ENCODE peak calls at places on chromosomes 6 and 20, in five cellular contexts. One of them, this sample, is unnamed.

GRCh38 chr6:159831373-159831679 is 31.2 kb downstream of the PNLDC1 start:
- DNase-seq in astrocyte of the spinal cord: no peak
- DNase-seq in HCT116: no peak
- DNase-seq in PC-9: no peak
- DNase-seq in HFFc6: no peak
- DNase-seq in this sample: no peak

GRCh38 chr6:158758464-158758863 is 60.7 kb downstream of the EZR start:
- DNase-seq in astrocyte of the spinal cord: no peak
- DNase-seq in HFFc6: no peak
- DNase-seq in HCT116: no peak
- DNase-seq in PC-9: no peak
- DNase-seq in this sample: no peak

GRCh38 chr6:106273087-106273486 is 52.5 kb downstream of the ATG5 start:
- DNase-seq in HCT116: no peak
- DNase-seq in astrocyte of the spinal cord: no peak
- DNase-seq in HFFc6: no peak
- DNase-seq in PC-9: no peak
- DNase-seq in this sample: no peak

GRCh38 chr6:39792501-39793450 is 600 bp downstream of the DAAM2 start:
- DNase-seq in astrocyte of the spinal cord: no peak
- DNase-seq in PC-9: no peak
- DNase-seq in HCT116: no peak
- DNase-seq in HFFc6: no peak
- DNase-seq in this sample: no peak

GRCh38 chr6:106360989-106361430 is 493 bp downstream of the CRYBG1 start:
- DNase-seq in HFFc6: no peak
- DNase-seq in astrocyte of the spinal cord: no peak
- DNase-seq in PC-9: peak
- DNase-seq in HCT116: no peak
- DNase-seq in this sample: no peak

GRCh38 chr20:22288156-22288555 is 296.2 kb downstream of the FOXA2 start:
- DNase-seq in HCT116: no peak
- DNase-seq in PC-9: no peak
- DNase-seq in HFFc6: no peak
- DNase-seq in astrocyte of the spinal cord: no peak
- DNase-seq in this sample: no peak

GRCh38 chr20:22814475-22815205 is 220.5 kb upstream of the SSTR4 start:
- DNase-seq in PC-9: no peak
- DNase-seq in HCT116: no peak
- DNase-seq in astrocyte of the spinal cord: no peak
- DNase-seq in HFFc6: no peak
- DNase-seq in this sample: no peak

GRCh38 chr6:109453594-109454482 is 1.7 kb downstream of the MICAL1 start:
- DNase-seq in HFFc6: no peak
- DNase-seq in astrocyte of the spinal cord: no peak
- DNase-seq in HCT116: no peak
- DNase-seq in PC-9: no peak
- DNase-seq in this sample: peak

GRCh38 chr6:35521235-35521634 is 8.5 kb upstream of the TULP1 start:
- DNase-seq in astrocyte of the spinal cord: no peak
- DNase-seq in HCT116: no peak
- DNase-seq in HFFc6: no peak
- DNase-seq in PC-9: no peak
- DNase-seq in this sample: no peak

GRCh38 chr20:34546751-34547181 is 11.8 kb upstream of the MAP1LC3A start:
- DNase-seq in HCT116: no peak
- DNase-seq in PC-9: no peak
- DNase-seq in HFFc6: no peak
- DNase-seq in astrocyte of the spinal cord: no peak
- DNase-seq in this sample: no peak

GRCh38 chr6:132730560-132730959 is 16.7 kb upstream of the VNN1 start:
- DNase-seq in HFFc6: peak
- DNase-seq in astrocyte of the spinal cord: peak
- DNase-seq in HCT116: no peak
- DNase-seq in PC-9: no peak
- DNase-seq in this sample: no peak

GRCh38 chr6:82040405-82041221 is 206.9 kb downstream of the IBTK start:
- DNase-seq in HFFc6: peak
- DNase-seq in astrocyte of the spinal cord: peak
- DNase-seq in PC-9: peak
- DNase-seq in HCT116: peak
- DNase-seq in this sample: peak

GRCh38 chr6:35014341-35014740 is 125.3 kb downstream of the ANKS1A start:
- DNase-seq in astrocyte of the spinal cord: no peak
- DNase-seq in HCT116: no peak
- DNase-seq in HFFc6: no peak
- DNase-seq in PC-9: no peak
- DNase-seq in this sample: no peak

GRCh38 chr6:72890671-72891070 is 268.8 kb downstream of the KCNQ5 start:
- DNase-seq in HCT116: no peak
- DNase-seq in HFFc6: no peak
- DNase-seq in PC-9: no peak
- DNase-seq in astrocyte of the spinal cord: no peak
- DNase-seq in this sample: no peak

GRCh38 chr6:5084787-5085637 is at the start of gene PPP1R3G:
- DNase-seq in PC-9: peak
- DNase-seq in astrocyte of the spinal cord: peak
- DNase-seq in HFFc6: peak
- DNase-seq in HCT116: no peak
- DNase-seq in this sample: peak

GRCh38 chr6:28771401-28772267 is 152.2 kb downstream of the TRIM27 start:
- DNase-seq in HFFc6: no peak
- DNase-seq in astrocyte of the spinal cord: no peak
- DNase-seq in PC-9: no peak
- DNase-seq in HCT116: no peak
- DNase-seq in this sample: no peak

GRCh38 chr6:167115054-167115453 is 7.8 kb upstream of the CCR6 start:
- DNase-seq in HCT116: no peak
- DNase-seq in astrocyte of the spinal cord: no peak
- DNase-seq in PC-9: no peak
- DNase-seq in HFFc6: no peak
- DNase-seq in this sample: no peak

GRCh38 chr6:128759901-128760300 is 123.0 kb upstream of the LAMA2 start:
- DNase-seq in HFFc6: no peak
- DNase-seq in HCT116: no peak
- DNase-seq in PC-9: no peak
- DNase-seq in astrocyte of the spinal cord: no peak
- DNase-seq in this sample: no peak

GRCh38 chr20:46333136-46333991 is 25.1 kb upstream of the CDH22 start:
- DNase-seq in HCT116: no peak
- DNase-seq in PC-9: no peak
- DNase-seq in astrocyte of the spinal cord: no peak
- DNase-seq in HFFc6: no peak
- DNase-seq in this sample: peak

GRCh38 chr6:146709036-146709622 is 110.4 kb downstream of the ADGB start:
- DNase-seq in PC-9: no peak
- DNase-seq in HFFc6: no peak
- DNase-seq in HCT116: no peak
- DNase-seq in astrocyte of the spinal cord: no peak
- DNase-seq in this sample: no peak

DNA sequence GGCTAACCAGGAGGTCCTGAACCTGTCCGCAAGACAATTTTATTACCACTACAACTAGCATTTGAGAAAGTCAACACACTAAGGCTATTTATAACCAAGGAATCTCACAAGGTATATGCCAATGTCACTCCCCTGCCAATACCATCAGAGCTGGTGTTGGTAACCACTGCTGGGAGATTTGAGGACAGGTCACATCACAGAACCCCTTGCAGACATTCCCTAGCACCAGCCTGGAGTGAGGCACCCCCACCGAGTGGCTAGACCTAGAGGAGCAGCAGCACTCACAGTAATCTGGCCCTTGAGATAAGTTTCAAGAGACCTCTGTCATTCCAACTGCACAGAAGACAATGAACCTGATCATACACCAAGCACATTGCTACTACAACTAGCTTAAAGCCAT is 483.2 kb downstream of the MMUT start:
- DNase-seq in HFFc6: no peak
- DNase-seq in HCT116: no peak
- DNase-seq in PC-9: no peak
- DNase-seq in astrocyte of the spinal cord: no peak
- DNase-seq in this sample: no peak
- TF ChIP-seq CTCF in HFFc6: no peak
- TF ChIP-seq CTCF in HCT116: no peak
- TF ChIP-seq CTCF in PC-9: no peak
- TF ChIP-seq CTCF in astrocyte of the spinal cord: no peak
- TF ChIP-seq CTCF in this sample: no peak

GRCh38 chr20:957544-957943 is 41.4 kb upstream of the ANGPT4 start:
- DNase-seq in HFFc6: peak
- DNase-seq in astrocyte of the spinal cord: no peak
- DNase-seq in PC-9: no peak
- DNase-seq in HCT116: no peak
- DNase-seq in this sample: no peak
- TF ChIP-seq CTCF in HFFc6: peak
- TF ChIP-seq CTCF in astrocyte of the spinal cord: no peak
- TF ChIP-seq CTCF in PC-9: peak
- TF ChIP-seq CTCF in HCT116: peak
- TF ChIP-seq CTCF in this sample: no peak

DNA sequence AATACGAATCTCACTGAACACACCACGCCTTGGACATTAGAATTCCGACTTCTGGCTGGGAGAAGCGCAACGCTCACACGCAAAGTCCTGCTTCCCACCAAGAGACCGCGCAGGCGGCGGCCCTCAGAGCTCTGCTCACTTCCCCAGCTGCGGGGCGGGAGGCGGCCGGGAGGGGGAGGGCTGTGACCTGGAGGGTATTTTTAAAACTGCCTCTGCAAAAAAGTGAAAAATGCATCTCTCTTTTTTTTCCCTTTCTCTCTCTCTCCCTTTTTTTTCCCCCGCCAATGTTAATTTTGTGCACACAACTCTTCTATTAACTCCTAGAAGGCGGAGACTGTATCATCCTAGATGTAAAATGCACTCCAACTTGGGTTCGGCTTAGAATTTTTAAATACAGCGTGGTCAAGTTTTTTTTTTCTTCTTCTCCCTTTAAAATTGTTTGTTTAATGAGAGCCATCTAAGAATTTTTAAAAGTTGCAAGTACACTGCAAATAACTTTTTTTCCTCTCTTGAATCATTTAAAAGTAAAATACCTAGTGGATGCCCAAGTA is 66.4 kb downstream of the STX11 start:
- DNase-seq in HFFc6: peak
- DNase-seq in HCT116: no peak
- DNase-seq in PC-9: no peak
- DNase-seq in astrocyte of the spinal cord: no peak
- DNase-seq in this sample: peak
- TF ChIP-seq CTCF in HFFc6: no peak
- TF ChIP-seq CTCF in HCT116: no peak
- TF ChIP-seq CTCF in PC-9: no peak
- TF ChIP-seq CTCF in astrocyte of the spinal cord: no peak
- TF ChIP-seq CTCF in this sample: no peak

GRCh38 chr6:90502866-90503407 is 83.9 kb downstream of the MAP3K7 start:
- DNase-seq in HCT116: peak
- DNase-seq in PC-9: no peak
- DNase-seq in HFFc6: no peak
- DNase-seq in astrocyte of the spinal cord: no peak
- DNase-seq in this sample: no peak

GRCh38 chr6:90508753-90509152 is 78.1 kb downstream of the MAP3K7 start:
- DNase-seq in HCT116: no peak
- DNase-seq in PC-9: no peak
- DNase-seq in astrocyte of the spinal cord: no peak
- DNase-seq in HFFc6: no peak
- DNase-seq in this sample: no peak
- TF ChIP-seq CTCF in HCT116: no peak
- TF ChIP-seq CTCF in PC-9: no peak
- TF ChIP-seq CTCF in astrocyte of the spinal cord: no peak
- TF ChIP-seq CTCF in HFFc6: no peak
- TF ChIP-seq CTCF in this sample: no peak

GRCh38 chr20:31568773-31569162 is 36.3 kb upstream of the ID1 start:
- DNase-seq in astrocyte of the spinal cord: no peak
- DNase-seq in PC-9: no peak
- DNase-seq in HCT116: no peak
- DNase-seq in HFFc6: no peak
- DNase-seq in this sample: no peak

GRCh38 chr20:31568041-31568731 is 36.9 kb upstream of the ID1 start:
- DNase-seq in HFFc6: no peak
- DNase-seq in astrocyte of the spinal cord: no peak
- DNase-seq in PC-9: no peak
- DNase-seq in HCT116: no peak
- DNase-seq in this sample: no peak

GRCh38 chr20:31566332-31566657 is 38.8 kb upstream of the ID1 start:
- DNase-seq in PC-9: no peak
- DNase-seq in HCT116: no peak
- DNase-seq in astrocyte of the spinal cord: no peak
- DNase-seq in HFFc6: no peak
- DNase-seq in this sample: no peak

GRCh38 chr20:31566658-31567379 is 38.3 kb upstream of the ID1 start:
- DNase-seq in HFFc6: no peak
- DNase-seq in HCT116: peak
- DNase-seq in astrocyte of the spinal cord: no peak
- DNase-seq in PC-9: peak
- DNase-seq in this sample: no peak

GRCh38 chr20:31567380-31567720 is 37.7 kb upstream of the ID1 start:
- DNase-seq in PC-9: no peak
- DNase-seq in HFFc6: no peak
- DNase-seq in HCT116: no peak
- DNase-seq in astrocyte of the spinal cord: no peak
- DNase-seq in this sample: no peak
- TF ChIP-seq CTCF in PC-9: no peak
- TF ChIP-seq CTCF in HFFc6: no peak
- TF ChIP-seq CTCF in HCT116: no peak
- TF ChIP-seq CTCF in astrocyte of the spinal cord: no peak
- TF ChIP-seq CTCF in this sample: no peak

GRCh38 chr20:31440012-31440659 is at the start of gene DEFB123:
- DNase-seq in astrocyte of the spinal cord: no peak
- DNase-seq in PC-9: no peak
- DNase-seq in HCT116: no peak
- DNase-seq in HFFc6: no peak
- DNase-seq in this sample: no peak
- TF ChIP-seq CTCF in astrocyte of the spinal cord: no peak
- TF ChIP-seq CTCF in PC-9: no peak
- TF ChIP-seq CTCF in HCT116: peak
- TF ChIP-seq CTCF in HFFc6: peak
- TF ChIP-seq CTCF in this sample: no peak

GRCh38 chr6:42260972-42261371 is 43.3 kb upstream of the MRPS10 start:
- DNase-seq in PC-9: no peak
- DNase-seq in astrocyte of the spinal cord: no peak
- DNase-seq in HCT116: no peak
- DNase-seq in HFFc6: no peak
- DNase-seq in this sample: peak
- TF ChIP-seq CTCF in PC-9: peak
- TF ChIP-seq CTCF in astrocyte of the spinal cord: peak
- TF ChIP-seq CTCF in HCT116: peak
- TF ChIP-seq CTCF in HFFc6: peak
- TF ChIP-seq CTCF in this sample: peak

GRCh38 chr20:7989379-7989778 is 30.2 kb downstream of the TMX4 start:
- DNase-seq in astrocyte of the spinal cord: no peak
- DNase-seq in HFFc6: no peak
- DNase-seq in PC-9: no peak
- DNase-seq in HCT116: no peak
- DNase-seq in this sample: no peak
- TF ChIP-seq CTCF in astrocyte of the spinal cord: no peak
- TF ChIP-seq CTCF in HFFc6: peak
- TF ChIP-seq CTCF in PC-9: no peak
- TF ChIP-seq CTCF in HCT116: peak
- TF ChIP-seq CTCF in this sample: peak

GRCh38 chr6:3239110-3239830 is 11.8 kb upstream of the TUBB2B start:
- DNase-seq in astrocyte of the spinal cord: no peak
- DNase-seq in HCT116: peak
- DNase-seq in HFFc6: no peak
- DNase-seq in PC-9: no peak
- DNase-seq in this sample: no peak
- TF ChIP-seq CTCF in astrocyte of the spinal cord: peak
- TF ChIP-seq CTCF in HCT116: peak
- TF ChIP-seq CTCF in HFFc6: peak
- TF ChIP-seq CTCF in PC-9: peak
- TF ChIP-seq CTCF in this sample: no peak

This sample was measured in heart right ventricle.